ENCODE peak calls at places on chromosomes 1 and 21, in seven cellular contexts. A is G401, L is GM20000, E is cardiac muscle cell, X is left lung, M is GM03348, P is non-pigmented ciliary epithelial cell. I is an unnamed sample.

GRCh38 chr1:179340915-179341314 is 24.9 kb upstream of the AXDND1 start:
- DNase-seq in A (no peak), L (no peak), E (no peak), X (no peak), M (no peak), P (no peak), I (no peak)

GRCh38 chr1:50423670-50424000 is 392 bp upstream of the DMRTA2 start:
- DNase-seq in A (no peak), L (peak; percentile 77), E (no peak), X (no peak), M (no peak), P (no peak), I (peak; percentile 44)

GRCh38 chr1:2322065-2322571 is 69.2 kb downstream of the MORN1 start:
- DNase-seq in A (peak; percentile 71), L (no peak), E (peak; percentile 71), X (peak; percentile 85), M (peak; percentile 96), P (peak; percentile 37), I (peak; percentile 51)

GRCh38 chr1:40185951-40186864 is 25.0 kb downstream of the RLF start:
- DNase-seq in A (no peak), L (peak; percentile 73), E (no peak), X (no peak), M (peak; percentile 52), P (peak; percentile 73), I (peak; percentile 25)

GRCh38 chr1:20699558-20699957 is 18.2 kb downstream of the KIF17 start:
- DNase-seq in A (no peak), L (no peak), E (no peak), X (no peak), M (no peak), P (no peak), I (no peak)

GRCh38 chr21:38433516-38433915 is 64.8 kb downstream of the ERG start:
- DNase-seq in A (no peak), L (no peak), E (no peak), X (no peak), M (no peak), P (no peak), I (no peak)

GRCh38 chr1:228304766-228305395 is 97.0 kb downstream of the OBSCN start:
- DNase-seq in A (no peak), L (no peak), E (no peak), X (peak; percentile 22), M (no peak), P (no peak), I (no peak)

GRCh38 chr21:16532841-16533240 is 803.1 kb downstream of the USP25 start:
- DNase-seq in A (peak; percentile 43), L (no peak), E (no peak), X (no peak), M (peak; percentile 24), P (no peak), I (no peak)

GRCh38 chr1:94535879-94536278 is 5.7 kb downstream of the F3 start:
- DNase-seq in A (no peak), L (no peak), E (no peak), X (no peak), M (no peak), P (no peak), I (no peak)

GRCh38 chr1:241357366-241358305 is 631 bp upstream of the RGS7 start:
- DNase-seq in A (peak; percentile 60), L (no peak), E (peak; percentile 2), X (no peak), M (no peak), P (no peak), I (no peak)

GRCh38 chr1:212980123-212980800 is 29.9 kb downstream of the VASH2 start:
- DNase-seq in A (no peak), L (peak; percentile 20), E (peak; percentile 18), X (no peak), M (no peak), P (peak; percentile 53), I (no peak)

GRCh38 chr21:25708467-25709065 is 26.1 kb downstream of the ATP5PF start:
- DNase-seq in A (peak; percentile 21), L (peak; percentile 53), E (peak; percentile 41), X (no peak), M (peak; percentile 64), P (no peak), I (peak; percentile 60)

GRCh38 chr21:36589352-36589971 is 109.5 kb upstream of the SIM2 start:
- DNase-seq in A (no peak), L (peak; percentile 75), E (no peak), X (peak; percentile 43), M (peak; percentile 85), P (no peak), I (no peak)